ENCODE peak calls at places on chromosomes 16 and 17, in four cellular contexts. X, K, R and U are unnamed samples.

GRCh38 chr16:83843657-83844056 is 35.9 kb downstream of the HSBP1 start:
- DNase-seq in X (no peak), K (no peak), R (no peak), U (no peak)

GRCh38 chr16:12815361-12815760 is 11.7 kb upstream of the CPPED1 start:
- DNase-seq in X (no peak), K (no peak), R (no peak), U (no peak)

GRCh38 chr16:66888647-66889615 is 8.6 kb downstream of the PDP2 start:
- DNase-seq in X (no peak), K (no peak), R (no peak), U (no peak)

GRCh38 chr16:85246473-85246872 is 134.2 kb upstream of the CIBAR2 start:
- DNase-seq in X (no peak), K (no peak), R (no peak), U (no peak)

GRCh38 chr17:82028246-82028645 is 3.2 kb upstream of the RAC3 start:
- DNase-seq in X (no peak), K (no peak), R (no peak), U (no peak)

GRCh38 chr17:43701318-43701743 is 39.6 kb upstream of the MEOX1 start:
- DNase-seq in X (no peak), K (no peak), R (peak), U (no peak)

GRCh38 chr17:31467502-31468256 is 76.2 kb downstream of the RAB11FIP4 start:
- DNase-seq in X (peak), K (no peak), R (no peak), U (no peak)

GRCh38 chr16:61730997-61731396 is 305.2 kb downstream of the CDH8 start:
- DNase-seq in X (no peak), K (no peak), R (no peak), U (no peak)

GRCh38 chr17:32266389-32267269 is 997 bp downstream of the RHBDL3 start:
- DNase-seq in X (no peak), K (peak), R (no peak), U (no peak)

GRCh38 chr16:49638696-49639629 is 216.9 kb downstream of the ZNF423 start:
- DNase-seq in X (no peak), K (no peak), R (no peak), U (no peak)

GRCh38 chr17:18971801-18972200 is 19.8 kb downstream of the SLC5A10 start:
- DNase-seq in X (no peak), K (no peak), R (no peak), U (no peak)

GRCh38 chr17:72004476-72005331 is 116.1 kb upstream of the SOX9 start:
- DNase-seq in X (no peak), K (no peak), R (no peak), U (no peak)

GRCh38 chr17:35129154-35129972 is 7.9 kb downstream of the FNDC8 start:
- DNase-seq in X (no peak), K (no peak), R (no peak), U (no peak)

GRCh38 chr16:11059588-11059987 is 115.2 kb downstream of the CLEC16A start:
- DNase-seq in X (no peak), K (no peak), R (peak), U (no peak)

GRCh38 chr17:36545093-36545464 is 360 bp downstream of the GGNBP2 start:
- DNase-seq in X (no peak), K (peak), R (no peak), U (no peak)

GRCh38 chr17:64139542-64139941 is 9.6 kb upstream of the ERN1 start:
- DNase-seq in X (no peak), K (no peak), R (no peak), U (no peak)

GRCh38 chr16:2250652-2251280 is 621 bp downstream of the ECI1 start:
- DNase-seq in X (no peak), K (no peak), R (no peak), U (no peak)

GRCh38 chr17:50273654-50274040 is 619 bp upstream of the TMEM92 start:
- DNase-seq in X (no peak), K (no peak), R (peak), U (no peak)

GRCh38 chr17:32673964-32674363 is 187.2 kb downstream of the CDK5R1 start:
- DNase-seq in X (no peak), K (no peak), R (no peak), U (no peak)

GRCh38 chr17:75364078-75364477 is 41.4 kb downstream of the GRB2 start:
- DNase-seq in X (no peak), K (no peak), R (no peak), U (no peak)

GRCh38 chr16:54505479-54506247 is 219.1 kb upstream of the IRX3 start:
- DNase-seq in X (no peak), K (no peak), R (no peak), U (no peak)

GRCh38 chr16:31265329-31266245 is 5.8 kb downstream of the ITGAM start:
- DNase-seq in X (no peak), K (peak), R (peak), U (no peak)

GRCh38 chr17:39114744-39115534 is 36.5 kb downstream of the PLXDC1 start:
- DNase-seq in X (no peak), K (no peak), R (no peak), U (no peak)

GRCh38 chr16:87487361-87487924 is 5.4 kb downstream of the ZCCHC14 start:
- DNase-seq in X (no peak), K (peak), R (peak), U (no peak)

GRCh38 chr17:28953444-28954118 is 2.3 kb upstream of the PHF12 start:
- DNase-seq in X (no peak), K (peak), R (no peak), U (no peak)

GRCh38 chr17:36124879-36125824 is 21.5 kb downstream of the CCL4 start:
- DNase-seq in X (no peak), K (no peak), R (no peak), U (no peak)

GRCh38 chr17:44216173-44216572 is 3.3 kb downstream of the UBTF start:
- DNase-seq in X (no peak), K (no peak), R (no peak), U (no peak)

GRCh38 chr16:27690604-27691003 is 140.7 kb downstream of the KATNIP start:
- DNase-seq in X (peak), K (peak), R (peak), U (no peak)

GRCh38 chr16:86884256-86884655 is 305.9 kb downstream of the FOXL1 start:
- DNase-seq in X (no peak), K (no peak), R (peak), U (no peak)

GRCh38 chr17:20200016-20200788 is 191.0 kb downstream of the SPECC1 start:
- DNase-seq in X (no peak), K (no peak), R (no peak), U (no peak)

GRCh38 chr17:50331085-50331791 is 14.7 kb upstream of the XYLT2 start:
- DNase-seq in X (no peak), K (no peak), R (peak), U (no peak)

GRCh38 chr16:69411064-69411985 is 13.1 kb upstream of the CYB5B start:
- DNase-seq in X (no peak), K (no peak), R (no peak), U (no peak)

GRCh38 chr17:17019891-17020456 is 22.3 kb upstream of the MPRIP start:
- DNase-seq in X (no peak), K (no peak), R (peak), U (no peak)

GRCh38 chr17:67245073-67245693 is at the start of gene HELZ:
- DNase-seq in X (peak), K (peak), R (peak), U (peak)

GRCh38 chr16:24838554-24839266 is 7.1 kb upstream of the SLC5A11 start:
- DNase-seq in X (no peak), K (peak), R (no peak), U (no peak)

GRCh38 chr17:82076018-82076784 is 10.6 kb upstream of the DUS1L start:
- DNase-seq in X (no peak), K (no peak), R (no peak), U (no peak)

GRCh38 chr17:17127730-17128291 is 78.3 kb downstream of the PLD6 start:
- DNase-seq in X (no peak), K (no peak), R (no peak), U (no peak)

DNA sequence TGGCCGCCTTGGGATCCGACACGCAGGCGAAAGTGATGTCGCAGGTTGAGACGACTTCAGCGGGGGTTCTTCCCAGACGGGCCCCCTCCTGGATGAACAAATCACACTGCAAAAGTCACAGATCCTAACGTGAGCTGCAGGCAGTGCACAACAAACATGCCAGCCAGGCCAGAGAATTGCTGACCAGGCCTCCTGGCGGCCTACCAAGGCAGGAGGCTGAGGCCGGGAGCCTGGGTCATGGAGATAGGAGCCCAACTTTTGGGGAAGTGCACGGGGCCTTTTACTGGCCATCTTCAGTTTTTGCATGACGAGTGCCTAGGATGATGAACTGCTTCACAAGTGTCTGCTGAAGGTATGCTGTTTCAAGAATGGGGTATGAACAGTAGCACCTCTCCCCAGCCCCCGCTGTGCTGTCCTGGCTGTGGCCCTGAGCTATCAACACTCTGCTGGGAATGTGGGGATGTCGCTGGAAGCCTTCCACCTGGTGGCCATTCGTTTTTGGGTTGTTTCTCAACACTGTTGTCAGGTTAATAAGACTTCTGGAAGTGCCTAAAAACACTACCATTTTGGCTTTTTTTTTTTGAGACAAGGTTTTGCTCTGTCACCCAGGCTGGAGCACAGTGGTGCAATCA is 12.2 kb upstream of the ROGDI start:
- DNase-seq in X (no peak), K (no peak), R (no peak), U (no peak)
- TF ChIP-seq CTCF in X (no peak), K (no peak), R (no peak), U (no peak)

GRCh38 chr17:163514-164103 is 17.8 kb downstream of the DOC2B start:
- DNase-seq in X (no peak), K (peak), R (no peak), U (no peak)
- TF ChIP-seq CTCF in X (no peak), K (peak), R (no peak), U (no peak)

DNA sequence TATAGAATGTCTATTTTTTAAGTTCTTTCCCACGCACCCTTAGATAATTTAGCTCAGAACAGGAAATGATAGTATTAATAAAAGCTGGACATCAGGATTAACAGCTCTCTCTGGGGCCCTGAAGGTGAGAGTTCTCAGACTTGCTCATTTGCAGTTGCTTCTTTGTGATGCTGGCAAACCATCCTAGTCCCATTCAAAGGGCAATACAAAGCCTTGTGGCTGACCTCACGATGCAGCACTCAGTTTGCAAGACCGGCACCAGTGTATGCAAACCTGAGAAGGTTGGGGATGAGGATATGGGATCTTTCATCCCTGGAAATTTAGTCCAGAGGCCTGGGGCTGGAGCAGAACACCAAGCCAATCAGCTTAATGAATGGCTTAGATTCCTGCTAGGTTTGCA is 29.3 kb downstream of the STH start:
- DNase-seq in X (no peak), K (no peak), R (no peak), U (no peak)
- TF ChIP-seq CTCF in X (no peak), K (no peak), R (no peak), U (no peak)

DNA sequence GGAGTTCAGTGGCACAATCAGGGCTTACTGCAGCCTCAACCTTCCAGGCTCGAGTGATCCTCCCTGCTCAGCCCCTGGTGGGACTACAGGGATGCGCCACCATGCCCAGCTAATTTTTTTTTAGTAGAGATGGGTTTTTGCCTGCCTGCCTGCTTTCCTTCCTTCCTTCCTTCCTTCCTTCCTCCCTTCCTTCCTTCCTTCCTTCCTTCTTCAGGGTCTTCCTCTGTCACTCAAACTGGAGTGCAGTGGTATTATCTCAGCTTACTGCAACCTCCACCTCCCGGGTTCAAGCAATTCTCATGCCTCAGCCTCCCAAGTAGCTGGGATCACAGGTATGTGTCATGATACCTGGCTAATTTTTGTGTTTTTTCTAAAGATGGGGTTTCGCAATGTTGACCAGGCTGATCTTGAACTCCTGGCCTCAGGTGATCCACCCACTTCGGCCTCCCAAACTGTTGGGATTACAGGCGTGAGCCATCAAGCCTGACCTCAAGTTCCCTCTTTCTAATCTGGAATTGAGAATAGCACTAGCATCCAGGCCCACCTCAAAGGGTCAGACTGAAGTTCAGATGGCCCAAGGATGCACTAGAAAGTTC is 45.3 kb downstream of the PRAC1 start:
- DNase-seq in X (no peak), K (no peak), R (no peak), U (no peak)
- TF ChIP-seq CTCF in X (no peak), K (no peak), R (no peak), U (no peak)

DNA sequence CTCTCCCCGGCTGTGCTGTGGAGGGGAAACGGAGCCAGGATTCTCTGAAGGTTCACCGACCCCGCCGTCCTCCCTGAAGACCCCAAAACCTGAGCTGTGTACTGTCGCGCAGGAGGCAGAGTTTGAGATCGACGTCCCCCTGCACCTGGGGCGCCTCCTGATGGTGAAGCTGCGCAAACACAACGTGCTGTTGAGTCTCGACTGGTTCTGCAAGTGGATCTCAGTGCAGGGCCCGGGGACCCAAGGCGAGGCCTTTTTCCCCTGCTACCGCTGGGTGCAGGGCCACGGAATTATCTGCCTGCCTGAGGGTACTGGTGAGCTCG is 62.6 kb upstream of the TEKT1 start:
- DNase-seq in X (no peak), K (peak), R (no peak), U (no peak)
- TF ChIP-seq CTCF in X (peak), K (peak), R (peak), U (peak)

DNA sequence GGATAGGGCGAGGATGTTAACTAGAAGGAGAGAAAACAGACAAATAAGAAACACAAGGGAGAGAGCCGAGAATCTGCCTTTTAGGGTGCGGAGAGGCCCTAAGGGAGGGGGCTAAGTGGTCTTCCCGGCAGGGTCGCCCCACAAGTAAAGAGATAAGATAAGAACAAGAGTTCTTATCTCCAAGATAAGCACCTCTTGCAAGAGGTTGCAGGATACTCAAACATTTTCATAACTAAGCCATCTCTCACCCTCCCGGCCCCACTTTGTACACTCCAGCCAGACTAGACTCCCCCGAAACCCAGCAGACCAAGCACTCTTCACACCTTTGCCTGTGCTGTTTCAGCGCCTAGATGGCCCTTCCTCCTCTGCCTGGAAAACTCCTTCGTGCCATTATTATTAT is 14.3 kb downstream of the ZNF319 start:
- DNase-seq in X (no peak), K (no peak), R (no peak), U (no peak)
- TF ChIP-seq CTCF in X (no peak), K (no peak), R (no peak), U (no peak)

GRCh38 chr16:8675183-8676159 is 1.1 kb downstream of the ABAT start:
- DNase-seq in X (no peak), K (no peak), R (no peak), U (no peak)

GRCh38 chr16:8676160-8676547 is 1.7 kb downstream of the ABAT start:
- DNase-seq in X (no peak), K (no peak), R (no peak), U (no peak)

GRCh38 chr16:8678068-8678927 is 3.9 kb downstream of the ABAT start:
- DNase-seq in X (no peak), K (no peak), R (no peak), U (no peak)

GRCh38 chr16:8677481-8677880 is 3.1 kb downstream of the ABAT start:
- DNase-seq in X (no peak), K (no peak), R (no peak), U (no peak)

DNA sequence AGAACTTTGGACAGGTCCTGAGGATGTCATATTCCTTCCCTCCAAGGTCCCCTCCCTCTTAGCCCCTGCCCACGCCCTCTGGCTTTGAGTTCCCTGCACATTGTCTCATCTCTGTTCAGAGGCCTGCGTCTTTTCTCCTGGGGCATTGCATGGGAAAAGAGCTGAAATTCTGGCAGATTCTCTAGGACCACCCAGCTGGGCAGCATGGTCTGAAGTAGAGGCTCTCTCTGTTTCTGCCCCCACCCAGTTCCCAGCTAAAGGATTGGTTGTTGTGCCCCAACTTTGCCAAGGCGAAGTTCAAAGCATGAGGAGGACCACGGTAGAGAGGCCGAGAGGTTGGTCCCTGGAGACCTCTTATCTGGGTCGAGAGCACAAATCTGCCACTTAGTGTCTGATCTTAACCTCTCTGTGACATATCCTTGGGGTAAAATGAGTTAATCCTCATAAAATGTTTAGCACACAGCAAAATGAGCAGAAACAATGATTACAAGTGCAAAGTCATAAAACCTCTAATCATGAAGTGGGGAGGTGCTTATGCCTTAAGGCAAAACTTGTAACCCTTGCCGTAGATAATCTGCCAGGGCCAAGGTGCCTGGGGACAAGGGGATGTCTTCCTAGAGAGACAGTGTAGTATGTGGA is 2.4 kb downstream of the ABAT start:
- DNase-seq in X (no peak), K (no peak), R (no peak), U (no peak)
- TF ChIP-seq CTCF in X (no peak), K (no peak), R (no peak), U (no peak)

GRCh38 chr16:78704421-78704820 is 605.0 kb downstream of the WWOX start:
- DNase-seq in X (no peak), K (no peak), R (no peak), U (no peak)

GRCh38 chr16:78703951-78704350 is 604.5 kb downstream of the WWOX start:
- DNase-seq in X (no peak), K (no peak), R (no peak), U (no peak)

GRCh38 chr16:78709137-78709871 is 609.9 kb downstream of the WWOX start:
- DNase-seq in X (no peak), K (no peak), R (no peak), U (no peak)

GRCh38 chr16:78706637-78707036 is 607.2 kb downstream of the WWOX start:
- DNase-seq in X (no peak), K (no peak), R (no peak), U (no peak)

GRCh38 chr16:78705694-78706093 is 606.2 kb downstream of the WWOX start:
- DNase-seq in X (no peak), K (no peak), R (no peak), U (no peak)
- TF ChIP-seq CTCF in X (no peak), K (no peak), R (peak), U (peak)

GRCh38 chr16:22300427-22301071 is 3.3 kb downstream of the POLR3E start:
- DNase-seq in X (peak), K (peak), R (no peak), U (no peak)
- TF ChIP-seq CTCF in X (peak), K (peak), R (peak), U (peak)

GRCh38 chr16:8885674-8886592 is 3.8 kb downstream of the LITAFD start:
- DNase-seq in X (no peak), K (peak), R (peak), U (no peak)
- TF ChIP-seq CTCF in X (no peak), K (peak), R (no peak), U (no peak)